ENCODE peak calls at places on chromosomes 11 and 22, in seven cellular contexts. One of them, this sample, is unnamed.

GRCh38 chr11:8209208-8209807 is 40.5 kb upstream of the RIC3 start:
- DNase-seq in stimulated activated CD8-positive, alpha-beta memory T cell treated with anti-CD3 and anti-CD28 coated beads, Interleukin-4, amount 100 ng/mL, for 24 hours: no peak
- DNase-seq in CD8-positive, alpha-beta T cell: no peak
- DNase-seq in NCI-H2107: no peak
- DNase-seq in T-cell: peak; percentile 24
- DNase-seq in mesenchymal stem cell: no peak
- DNase-seq in activated T-cell treated with anti-CD3 and anti-CD28 coated beads, Interleukin-2, amount 50 U/mL, for 4 hours: no peak
- DNase-seq in this sample: no peak

GRCh38 chr22:19644314-19645223 is 69.7 kb upstream of the SEPTIN5 start:
- DNase-seq in stimulated activated CD8-positive, alpha-beta memory T cell treated with anti-CD3 and anti-CD28 coated beads, Interleukin-4, amount 100 ng/mL, for 24 hours: no peak
- DNase-seq in CD8-positive, alpha-beta T cell: no peak
- DNase-seq in NCI-H2107: no peak
- DNase-seq in T-cell: no peak
- DNase-seq in mesenchymal stem cell: no peak
- DNase-seq in activated T-cell treated with anti-CD3 and anti-CD28 coated beads, Interleukin-2, amount 50 U/mL, for 4 hours: no peak
- DNase-seq in this sample: no peak

GRCh38 chr22:24926849-24927579 is 19.5 kb downstream of the LHFPL7 start:
- DNase-seq in stimulated activated CD8-positive, alpha-beta memory T cell treated with anti-CD3 and anti-CD28 coated beads, Interleukin-4, amount 100 ng/mL, for 24 hours: no peak
- DNase-seq in CD8-positive, alpha-beta T cell: no peak
- DNase-seq in NCI-H2107: no peak
- DNase-seq in T-cell: no peak
- DNase-seq in mesenchymal stem cell: peak; percentile 9
- DNase-seq in activated T-cell treated with anti-CD3 and anti-CD28 coated beads, Interleukin-2, amount 50 U/mL, for 4 hours: no peak
- DNase-seq in this sample: no peak

GRCh38 chr22:37100589-37101127 is 8.9 kb downstream of the TMPRSS6 start:
- DNase-seq in stimulated activated CD8-positive, alpha-beta memory T cell treated with anti-CD3 and anti-CD28 coated beads, Interleukin-4, amount 100 ng/mL, for 24 hours: no peak
- DNase-seq in CD8-positive, alpha-beta T cell: no peak
- DNase-seq in NCI-H2107: no peak
- DNase-seq in T-cell: no peak
- DNase-seq in mesenchymal stem cell: no peak
- DNase-seq in activated T-cell treated with anti-CD3 and anti-CD28 coated beads, Interleukin-2, amount 50 U/mL, for 4 hours: no peak
- DNase-seq in this sample: no peak

GRCh38 chr11:127587511-127587910 is 586.9 kb upstream of the KIRREL3 start:
- DNase-seq in stimulated activated CD8-positive, alpha-beta memory T cell treated with anti-CD3 and anti-CD28 coated beads, Interleukin-4, amount 100 ng/mL, for 24 hours: no peak
- DNase-seq in CD8-positive, alpha-beta T cell: no peak
- DNase-seq in NCI-H2107: no peak
- DNase-seq in T-cell: no peak
- DNase-seq in mesenchymal stem cell: no peak
- DNase-seq in activated T-cell treated with anti-CD3 and anti-CD28 coated beads, Interleukin-2, amount 50 U/mL, for 4 hours: no peak
- DNase-seq in this sample: no peak

GRCh38 chr11:114440971-114441810 is 1.9 kb downstream of the REXO2 start:
- DNase-seq in stimulated activated CD8-positive, alpha-beta memory T cell treated with anti-CD3 and anti-CD28 coated beads, Interleukin-4, amount 100 ng/mL, for 24 hours: no peak
- DNase-seq in CD8-positive, alpha-beta T cell: no peak
- DNase-seq in NCI-H2107: no peak
- DNase-seq in T-cell: no peak
- DNase-seq in mesenchymal stem cell: peak; percentile 47
- DNase-seq in activated T-cell treated with anti-CD3 and anti-CD28 coated beads, Interleukin-2, amount 50 U/mL, for 4 hours: no peak
- DNase-seq in this sample: no peak

GRCh38 chr11:36162909-36163434 is 126.3 kb downstream of the COMMD9 start:
- DNase-seq in stimulated activated CD8-positive, alpha-beta memory T cell treated with anti-CD3 and anti-CD28 coated beads, Interleukin-4, amount 100 ng/mL, for 24 hours: no peak
- DNase-seq in CD8-positive, alpha-beta T cell: no peak
- DNase-seq in NCI-H2107: no peak
- DNase-seq in T-cell: no peak
- DNase-seq in mesenchymal stem cell: no peak
- DNase-seq in activated T-cell treated with anti-CD3 and anti-CD28 coated beads, Interleukin-2, amount 50 U/mL, for 4 hours: no peak
- DNase-seq in this sample: peak; percentile 58

GRCh38 chr11:3163241-3163981 is 1.7 kb downstream of the OSBPL5 start:
- DNase-seq in stimulated activated CD8-positive, alpha-beta memory T cell treated with anti-CD3 and anti-CD28 coated beads, Interleukin-4, amount 100 ng/mL, for 24 hours: no peak
- DNase-seq in CD8-positive, alpha-beta T cell: no peak
- DNase-seq in NCI-H2107: peak; percentile 57
- DNase-seq in T-cell: no peak
- DNase-seq in mesenchymal stem cell: no peak
- DNase-seq in activated T-cell treated with anti-CD3 and anti-CD28 coated beads, Interleukin-2, amount 50 U/mL, for 4 hours: no peak
- DNase-seq in this sample: no peak

GRCh38 chr11:126159719-126160344 is 51.6 kb downstream of the RPUSD4 start:
- DNase-seq in stimulated activated CD8-positive, alpha-beta memory T cell treated with anti-CD3 and anti-CD28 coated beads, Interleukin-4, amount 100 ng/mL, for 24 hours: no peak
- DNase-seq in CD8-positive, alpha-beta T cell: no peak
- DNase-seq in NCI-H2107: no peak
- DNase-seq in T-cell: no peak
- DNase-seq in mesenchymal stem cell: no peak
- DNase-seq in activated T-cell treated with anti-CD3 and anti-CD28 coated beads, Interleukin-2, amount 50 U/mL, for 4 hours: no peak
- DNase-seq in this sample: no peak

GRCh38 chr11:20668844-20669832 is at the start of gene NELL1:
- DNase-seq in stimulated activated CD8-positive, alpha-beta memory T cell treated with anti-CD3 and anti-CD28 coated beads, Interleukin-4, amount 100 ng/mL, for 24 hours: no peak
- DNase-seq in CD8-positive, alpha-beta T cell: no peak
- DNase-seq in NCI-H2107: no peak
- DNase-seq in T-cell: no peak
- DNase-seq in mesenchymal stem cell: no peak
- DNase-seq in activated T-cell treated with anti-CD3 and anti-CD28 coated beads, Interleukin-2, amount 50 U/mL, for 4 hours: no peak
- DNase-seq in this sample: no peak

GRCh38 chr11:80838153-80838552 is 1397.3 kb upstream of the TENM4 start:
- DNase-seq in stimulated activated CD8-positive, alpha-beta memory T cell treated with anti-CD3 and anti-CD28 coated beads, Interleukin-4, amount 100 ng/mL, for 24 hours: no peak
- DNase-seq in CD8-positive, alpha-beta T cell: no peak
- DNase-seq in NCI-H2107: no peak
- DNase-seq in T-cell: no peak
- DNase-seq in mesenchymal stem cell: no peak
- DNase-seq in activated T-cell treated with anti-CD3 and anti-CD28 coated beads, Interleukin-2, amount 50 U/mL, for 4 hours: no peak
- DNase-seq in this sample: no peak

GRCh38 chr11:36447947-36448346 is 62.1 kb downstream of the TRAF6 start:
- DNase-seq in stimulated activated CD8-positive, alpha-beta memory T cell treated with anti-CD3 and anti-CD28 coated beads, Interleukin-4, amount 100 ng/mL, for 24 hours: no peak
- DNase-seq in CD8-positive, alpha-beta T cell: no peak
- DNase-seq in NCI-H2107: no peak
- DNase-seq in T-cell: no peak
- DNase-seq in mesenchymal stem cell: no peak
- DNase-seq in activated T-cell treated with anti-CD3 and anti-CD28 coated beads, Interleukin-2, amount 50 U/mL, for 4 hours: no peak
- DNase-seq in this sample: no peak

GRCh38 chr11:119615879-119616190 is 113.2 kb downstream of the NECTIN1 start:
- DNase-seq in stimulated activated CD8-positive, alpha-beta memory T cell treated with anti-CD3 and anti-CD28 coated beads, Interleukin-4, amount 100 ng/mL, for 24 hours: no peak
- DNase-seq in CD8-positive, alpha-beta T cell: no peak
- DNase-seq in NCI-H2107: no peak
- DNase-seq in T-cell: no peak
- DNase-seq in mesenchymal stem cell: no peak
- DNase-seq in activated T-cell treated with anti-CD3 and anti-CD28 coated beads, Interleukin-2, amount 50 U/mL, for 4 hours: no peak
- DNase-seq in this sample: no peak

GRCh38 chr11:74141274-74141695 is 29.5 kb downstream of the C2CD3 start:
- DNase-seq in stimulated activated CD8-positive, alpha-beta memory T cell treated with anti-CD3 and anti-CD28 coated beads, Interleukin-4, amount 100 ng/mL, for 24 hours: no peak
- DNase-seq in CD8-positive, alpha-beta T cell: no peak
- DNase-seq in NCI-H2107: no peak
- DNase-seq in T-cell: no peak
- DNase-seq in mesenchymal stem cell: no peak
- DNase-seq in activated T-cell treated with anti-CD3 and anti-CD28 coated beads, Interleukin-2, amount 50 U/mL, for 4 hours: no peak
- DNase-seq in this sample: no peak

GRCh38 chr11:11588890-11589289 is 32.9 kb downstream of the GALNT18 start:
- DNase-seq in stimulated activated CD8-positive, alpha-beta memory T cell treated with anti-CD3 and anti-CD28 coated beads, Interleukin-4, amount 100 ng/mL, for 24 hours: no peak
- DNase-seq in CD8-positive, alpha-beta T cell: no peak
- DNase-seq in NCI-H2107: no peak
- DNase-seq in T-cell: no peak
- DNase-seq in mesenchymal stem cell: no peak
- DNase-seq in activated T-cell treated with anti-CD3 and anti-CD28 coated beads, Interleukin-2, amount 50 U/mL, for 4 hours: no peak
- DNase-seq in this sample: no peak

GRCh38 chr11:26331911-26332571 is at the start of gene ANO3:
- DNase-seq in stimulated activated CD8-positive, alpha-beta memory T cell treated with anti-CD3 and anti-CD28 coated beads, Interleukin-4, amount 100 ng/mL, for 24 hours: no peak
- DNase-seq in CD8-positive, alpha-beta T cell: no peak
- DNase-seq in NCI-H2107: peak; percentile 50
- DNase-seq in T-cell: no peak
- DNase-seq in mesenchymal stem cell: peak; percentile 83
- DNase-seq in activated T-cell treated with anti-CD3 and anti-CD28 coated beads, Interleukin-2, amount 50 U/mL, for 4 hours: no peak
- DNase-seq in this sample: peak; percentile 22

GRCh38 chr11:108734956-108735559 is 70.2 kb downstream of the DDX10 start:
- DNase-seq in stimulated activated CD8-positive, alpha-beta memory T cell treated with anti-CD3 and anti-CD28 coated beads, Interleukin-4, amount 100 ng/mL, for 24 hours: no peak
- DNase-seq in CD8-positive, alpha-beta T cell: no peak
- DNase-seq in NCI-H2107: no peak
- DNase-seq in T-cell: peak; percentile 1
- DNase-seq in mesenchymal stem cell: peak; percentile 26
- DNase-seq in activated T-cell treated with anti-CD3 and anti-CD28 coated beads, Interleukin-2, amount 50 U/mL, for 4 hours: no peak
- DNase-seq in this sample: no peak

GRCh38 chr22:26374645-26375044 is 54.4 kb upstream of the ASPHD2 start:
- DNase-seq in stimulated activated CD8-positive, alpha-beta memory T cell treated with anti-CD3 and anti-CD28 coated beads, Interleukin-4, amount 100 ng/mL, for 24 hours: no peak
- DNase-seq in CD8-positive, alpha-beta T cell: no peak
- DNase-seq in NCI-H2107: no peak
- DNase-seq in T-cell: no peak
- DNase-seq in mesenchymal stem cell: no peak
- DNase-seq in activated T-cell treated with anti-CD3 and anti-CD28 coated beads, Interleukin-2, amount 50 U/mL, for 4 hours: no peak
- DNase-seq in this sample: no peak

GRCh38 chr11:123511037-123511870 is 81.2 kb downstream of the GRAMD1B start:
- DNase-seq in stimulated activated CD8-positive, alpha-beta memory T cell treated with anti-CD3 and anti-CD28 coated beads, Interleukin-4, amount 100 ng/mL, for 24 hours: peak; percentile 43
- DNase-seq in CD8-positive, alpha-beta T cell: peak; percentile 25
- DNase-seq in NCI-H2107: peak; percentile 56
- DNase-seq in T-cell: peak; percentile 67
- DNase-seq in mesenchymal stem cell: peak; percentile 88
- DNase-seq in activated T-cell treated with anti-CD3 and anti-CD28 coated beads, Interleukin-2, amount 50 U/mL, for 4 hours: peak; percentile 45
- DNase-seq in this sample: peak; percentile 97

GRCh38 chr22:46661221-46661851 is 41.1 kb downstream of the GRAMD4 start:
- DNase-seq in stimulated activated CD8-positive, alpha-beta memory T cell treated with anti-CD3 and anti-CD28 coated beads, Interleukin-4, amount 100 ng/mL, for 24 hours: no peak
- DNase-seq in CD8-positive, alpha-beta T cell: no peak
- DNase-seq in NCI-H2107: peak; percentile 72
- DNase-seq in T-cell: no peak
- DNase-seq in mesenchymal stem cell: peak; percentile 54
- DNase-seq in activated T-cell treated with anti-CD3 and anti-CD28 coated beads, Interleukin-2, amount 50 U/mL, for 4 hours: peak; percentile 64
- DNase-seq in this sample: peak; percentile 51

GRCh38 chr22:30717331-30717921 is 22.8 kb downstream of the OSBP2 start:
- DNase-seq in stimulated activated CD8-positive, alpha-beta memory T cell treated with anti-CD3 and anti-CD28 coated beads, Interleukin-4, amount 100 ng/mL, for 24 hours: no peak
- DNase-seq in CD8-positive, alpha-beta T cell: no peak
- DNase-seq in NCI-H2107: no peak
- DNase-seq in T-cell: no peak
- DNase-seq in mesenchymal stem cell: peak; percentile 41
- DNase-seq in activated T-cell treated with anti-CD3 and anti-CD28 coated beads, Interleukin-2, amount 50 U/mL, for 4 hours: no peak
- DNase-seq in this sample: no peak

GRCh38 chr22:30667092-30667485 is 586 bp downstream of the DUSP18 start:
- DNase-seq in stimulated activated CD8-positive, alpha-beta memory T cell treated with anti-CD3 and anti-CD28 coated beads, Interleukin-4, amount 100 ng/mL, for 24 hours: no peak
- DNase-seq in CD8-positive, alpha-beta T cell: no peak
- DNase-seq in NCI-H2107: no peak
- DNase-seq in T-cell: no peak
- DNase-seq in mesenchymal stem cell: no peak
- DNase-seq in activated T-cell treated with anti-CD3 and anti-CD28 coated beads, Interleukin-2, amount 50 U/mL, for 4 hours: peak; percentile 26
- DNase-seq in this sample: no peak

GRCh38 chr11:18312663-18313420 is 9.1 kb downstream of the HPS5 start:
- DNase-seq in stimulated activated CD8-positive, alpha-beta memory T cell treated with anti-CD3 and anti-CD28 coated beads, Interleukin-4, amount 100 ng/mL, for 24 hours: no peak
- DNase-seq in CD8-positive, alpha-beta T cell: no peak
- DNase-seq in NCI-H2107: no peak
- DNase-seq in T-cell: no peak
- DNase-seq in mesenchymal stem cell: peak; percentile 17
- DNase-seq in activated T-cell treated with anti-CD3 and anti-CD28 coated beads, Interleukin-2, amount 50 U/mL, for 4 hours: no peak
- DNase-seq in this sample: no peak

GRCh38 chr22:25880524-25880923 is 138.5 kb downstream of the MYO18B start:
- DNase-seq in stimulated activated CD8-positive, alpha-beta memory T cell treated with anti-CD3 and anti-CD28 coated beads, Interleukin-4, amount 100 ng/mL, for 24 hours: no peak
- DNase-seq in CD8-positive, alpha-beta T cell: no peak
- DNase-seq in NCI-H2107: no peak
- DNase-seq in T-cell: no peak
- DNase-seq in mesenchymal stem cell: no peak
- DNase-seq in activated T-cell treated with anti-CD3 and anti-CD28 coated beads, Interleukin-2, amount 50 U/mL, for 4 hours: no peak
- DNase-seq in this sample: no peak